ENCODE peak calls at places on chromosomes 4 and X, in seven cellular contexts. One of them, this sample, is unnamed. For H3K36me3 and H3K4me1, the result is how much of the 10 kb centered on the place peaks cover.

GRCh38 chr4:120874792-120875774 is 47.4 kb downstream of the PRDM5 start:
- DNase-seq in heart left ventricle: no peak
- DNase-seq in CD8-positive, alpha-beta T cell: no peak
- DNase-seq in neural progenitor cell: peak
- DNase-seq in PC-9: no peak
- DNase-seq in colonic mucosa: no peak
- DNase-seq in adipocyte: peak
- DNase-seq in this sample: no peak

GRCh38 chrX:47697171-47697570 is 38.2 kb upstream of the UXT start:
- DNase-seq in heart left ventricle: no peak
- DNase-seq in CD8-positive, alpha-beta T cell: no peak
- DNase-seq in neural progenitor cell: no peak
- DNase-seq in PC-9: no peak
- DNase-seq in colonic mucosa: peak
- DNase-seq in adipocyte: peak
- DNase-seq in this sample: no peak

GRCh38 chr4:177632481-177632880 is 190.2 kb upstream of the AGA start:
- DNase-seq in heart left ventricle: no peak
- DNase-seq in CD8-positive, alpha-beta T cell: no peak
- DNase-seq in neural progenitor cell: no peak
- DNase-seq in PC-9: peak
- DNase-seq in colonic mucosa: no peak
- DNase-seq in adipocyte: peak
- DNase-seq in this sample: no peak

GRCh38 chrX:34555481-34555880 is 101.6 kb downstream of the TMEM47 start:
- DNase-seq in heart left ventricle: no peak
- DNase-seq in CD8-positive, alpha-beta T cell: no peak
- DNase-seq in neural progenitor cell: no peak
- DNase-seq in PC-9: no peak
- DNase-seq in colonic mucosa: no peak
- DNase-seq in adipocyte: no peak
- DNase-seq in this sample: no peak

GRCh38 chr4:85489273-85489672 is 14.3 kb downstream of the ARHGAP24 start:
- DNase-seq in heart left ventricle: peak
- DNase-seq in CD8-positive, alpha-beta T cell: no peak
- DNase-seq in neural progenitor cell: peak
- DNase-seq in PC-9: no peak
- DNase-seq in colonic mucosa: no peak
- DNase-seq in adipocyte: peak
- DNase-seq in this sample: peak

GRCh38 chrX:96576358-96576757 is 108.3 kb upstream of the DIAPH2 start:
- DNase-seq in heart left ventricle: no peak
- DNase-seq in CD8-positive, alpha-beta T cell: no peak
- DNase-seq in neural progenitor cell: no peak
- DNase-seq in PC-9: no peak
- DNase-seq in colonic mucosa: no peak
- DNase-seq in adipocyte: peak
- DNase-seq in this sample: no peak

GRCh38 chr4:109649872-109650271 is 53.4 kb downstream of the CASP6 start:
- DNase-seq in heart left ventricle: no peak
- DNase-seq in CD8-positive, alpha-beta T cell: no peak
- DNase-seq in neural progenitor cell: no peak
- DNase-seq in PC-9: no peak
- DNase-seq in colonic mucosa: no peak
- DNase-seq in adipocyte: no peak
- DNase-seq in this sample: no peak

GRCh38 chrX:136865270-136866168 is 15.0 kb downstream of the RBMX start:
- DNase-seq in heart left ventricle: no peak
- DNase-seq in CD8-positive, alpha-beta T cell: no peak
- DNase-seq in neural progenitor cell: no peak
- DNase-seq in PC-9: no peak
- DNase-seq in colonic mucosa: no peak
- DNase-seq in adipocyte: no peak
- DNase-seq in this sample: no peak

GRCh38 chrX:9356846-9357245 is 108.0 kb upstream of the TBL1X start:
- DNase-seq in heart left ventricle: no peak
- DNase-seq in CD8-positive, alpha-beta T cell: no peak
- DNase-seq in neural progenitor cell: no peak
- DNase-seq in PC-9: no peak
- DNase-seq in colonic mucosa: no peak
- DNase-seq in adipocyte: no peak
- DNase-seq in this sample: no peak

GRCh38 chrX:67044029-67044653 is 405.3 kb upstream of the EDA2R start:
- DNase-seq in heart left ventricle: no peak
- DNase-seq in CD8-positive, alpha-beta T cell: no peak
- DNase-seq in neural progenitor cell: no peak
- DNase-seq in PC-9: no peak
- DNase-seq in colonic mucosa: no peak
- DNase-seq in adipocyte: no peak
- DNase-seq in this sample: no peak

GRCh38 chr4:78754872-78755271 is 21.3 kb upstream of the BMP2K start:
- DNase-seq in heart left ventricle: no peak
- DNase-seq in CD8-positive, alpha-beta T cell: no peak
- DNase-seq in neural progenitor cell: no peak
- DNase-seq in PC-9: no peak
- DNase-seq in colonic mucosa: no peak
- DNase-seq in adipocyte: no peak
- DNase-seq in this sample: no peak

GRCh38 chr4:152704788-152705187 is 25.0 kb upstream of the TMEM154 start:
- DNase-seq in heart left ventricle: no peak
- DNase-seq in CD8-positive, alpha-beta T cell: no peak
- DNase-seq in neural progenitor cell: no peak
- DNase-seq in PC-9: no peak
- DNase-seq in colonic mucosa: no peak
- DNase-seq in adipocyte: no peak
- DNase-seq in this sample: no peak

GRCh38 chr4:22678851-22679517 is 13.8 kb upstream of the GBA3 start:
- DNase-seq in heart left ventricle: no peak
- DNase-seq in CD8-positive, alpha-beta T cell: no peak
- DNase-seq in neural progenitor cell: no peak
- DNase-seq in PC-9: no peak
- DNase-seq in colonic mucosa: no peak
- DNase-seq in adipocyte: no peak
- DNase-seq in this sample: no peak

GRCh38 chrX:100410083-100410590 is at the start of gene PCDH19:
- DNase-seq in heart left ventricle: peak
- DNase-seq in CD8-positive, alpha-beta T cell: no peak
- DNase-seq in neural progenitor cell: peak
- DNase-seq in PC-9: no peak
- DNase-seq in colonic mucosa: peak
- DNase-seq in adipocyte: peak
- DNase-seq in this sample: peak

GRCh38 chr4:46594658-46595057 is 204.7 kb upstream of the GABRA2 start:
- DNase-seq in heart left ventricle: no peak
- DNase-seq in CD8-positive, alpha-beta T cell: no peak
- DNase-seq in neural progenitor cell: no peak
- DNase-seq in PC-9: no peak
- DNase-seq in colonic mucosa: no peak
- DNase-seq in adipocyte: no peak
- DNase-seq in this sample: no peak

GRCh38 chrX:15405846-15406245 is 21.6 kb upstream of the VEGFD start:
- DNase-seq in heart left ventricle: peak
- DNase-seq in CD8-positive, alpha-beta T cell: no peak
- DNase-seq in neural progenitor cell: no peak
- DNase-seq in PC-9: no peak
- DNase-seq in colonic mucosa: no peak
- DNase-seq in adipocyte: peak
- DNase-seq in this sample: no peak

GRCh38 chr4:14871676-14872430 is 130.4 kb upstream of the CPEB2 start:
- DNase-seq in heart left ventricle: no peak
- DNase-seq in CD8-positive, alpha-beta T cell: peak
- DNase-seq in neural progenitor cell: peak
- DNase-seq in PC-9: peak
- DNase-seq in colonic mucosa: no peak
- DNase-seq in adipocyte: no peak
- DNase-seq in this sample: peak

GRCh38 chr4:159273126-159273438 is 170.2 kb downstream of the RAPGEF2 start:
- DNase-seq in heart left ventricle: no peak
- DNase-seq in CD8-positive, alpha-beta T cell: no peak
- DNase-seq in neural progenitor cell: no peak
- DNase-seq in PC-9: no peak
- DNase-seq in colonic mucosa: no peak
- DNase-seq in adipocyte: no peak
- DNase-seq in this sample: no peak

GRCh38 chrX:1448793-1449580 is 3.7 kb downstream of the ASMTL start:
- DNase-seq in heart left ventricle: peak
- DNase-seq in CD8-positive, alpha-beta T cell: peak
- DNase-seq in neural progenitor cell: no peak
- DNase-seq in PC-9: no peak
- DNase-seq in colonic mucosa: no peak
- DNase-seq in adipocyte: no peak
- DNase-seq in this sample: no peak

GRCh38 chrX:15749642-15750610 is 11.9 kb downstream of the CA5B start:
- DNase-seq in heart left ventricle: no peak
- DNase-seq in CD8-positive, alpha-beta T cell: peak
- DNase-seq in neural progenitor cell: no peak
- DNase-seq in PC-9: no peak
- DNase-seq in colonic mucosa: peak
- DNase-seq in adipocyte: peak
- DNase-seq in this sample: no peak

GRCh38 chr4:148717988-148718387 is 275.8 kb upstream of the NR3C2 start:
- DNase-seq in heart left ventricle: no peak
- DNase-seq in CD8-positive, alpha-beta T cell: no peak
- DNase-seq in neural progenitor cell: no peak
- DNase-seq in PC-9: no peak
- DNase-seq in colonic mucosa: no peak
- DNase-seq in adipocyte: no peak
- DNase-seq in this sample: no peak

GRCh38 chr4:88230953-88231835 is 53.2 kb downstream of the PPM1K start:
- DNase-seq in heart left ventricle: no peak
- DNase-seq in CD8-positive, alpha-beta T cell: no peak
- DNase-seq in neural progenitor cell: no peak
- DNase-seq in PC-9: no peak
- DNase-seq in colonic mucosa: no peak
- DNase-seq in adipocyte: peak
- DNase-seq in this sample: peak

GRCh38 chr4:152220201-152220666 is 315.7 kb downstream of the FBXW7 start:
- DNase-seq in heart left ventricle: no peak
- DNase-seq in CD8-positive, alpha-beta T cell: no peak
- DNase-seq in neural progenitor cell: no peak
- DNase-seq in PC-9: no peak
- DNase-seq in colonic mucosa: no peak
- DNase-seq in adipocyte: no peak
- DNase-seq in this sample: no peak

GRCh38 chr4:153555730-153556440 is 89.7 kb downstream of the TMEM131L start:
- DNase-seq in heart left ventricle: peak
- DNase-seq in CD8-positive, alpha-beta T cell: no peak
- DNase-seq in neural progenitor cell: no peak
- DNase-seq in PC-9: no peak
- DNase-seq in colonic mucosa: peak
- DNase-seq in adipocyte: peak
- DNase-seq in this sample: peak

GRCh38 chrX:15416133-15416993 is 32.1 kb upstream of the VEGFD start:
- DNase-seq in heart left ventricle: no peak
- DNase-seq in CD8-positive, alpha-beta T cell: no peak
- DNase-seq in neural progenitor cell: no peak
- DNase-seq in PC-9: no peak
- DNase-seq in colonic mucosa: no peak
- DNase-seq in adipocyte: no peak
- DNase-seq in this sample: no peak

GRCh38 chrX:114127005-114127404 is 456.9 kb upstream of the HTR2C start:
- DNase-seq in heart left ventricle: no peak
- DNase-seq in CD8-positive, alpha-beta T cell: no peak
- DNase-seq in neural progenitor cell: no peak
- DNase-seq in PC-9: no peak
- DNase-seq in colonic mucosa: no peak
- DNase-seq in adipocyte: no peak
- DNase-seq in this sample: no peak

GRCh38 chr4:54006755-54007154 is 57.6 kb downstream of the CHIC2 start:
- DNase-seq in heart left ventricle: no peak
- DNase-seq in CD8-positive, alpha-beta T cell: no peak
- DNase-seq in neural progenitor cell: no peak
- DNase-seq in PC-9: no peak
- DNase-seq in colonic mucosa: no peak
- DNase-seq in adipocyte: no peak
- DNase-seq in this sample: no peak

GRCh38 chr4:41257901-41258300 is 1.2 kb downstream of the UCHL1 start:
- DNase-seq in heart left ventricle: no peak
- DNase-seq in CD8-positive, alpha-beta T cell: no peak
- DNase-seq in neural progenitor cell: peak
- DNase-seq in PC-9: no peak
- DNase-seq in colonic mucosa: no peak
- DNase-seq in adipocyte: peak
- DNase-seq in this sample: no peak

GRCh38 chr4:8182858-8183725 is 16.0 kb upstream of the SH3TC1 start:
- DNase-seq in heart left ventricle: peak
- DNase-seq in CD8-positive, alpha-beta T cell: no peak
- DNase-seq in neural progenitor cell: no peak
- DNase-seq in PC-9: peak
- DNase-seq in colonic mucosa: peak
- DNase-seq in adipocyte: peak
- DNase-seq in this sample: peak

GRCh38 chr4:169286562-169287301 is 16.0 kb upstream of the SH3RF1 start:
- DNase-seq in heart left ventricle: no peak
- DNase-seq in CD8-positive, alpha-beta T cell: no peak
- DNase-seq in neural progenitor cell: no peak
- DNase-seq in PC-9: no peak
- DNase-seq in colonic mucosa: no peak
- DNase-seq in adipocyte: no peak
- DNase-seq in this sample: peak

GRCh38 chr4:94208918-94209317 is 1.3 kb downstream of the SMARCAD1 start:
- DNase-seq in heart left ventricle: no peak
- DNase-seq in CD8-positive, alpha-beta T cell: no peak
- DNase-seq in neural progenitor cell: no peak
- DNase-seq in PC-9: no peak
- DNase-seq in colonic mucosa: no peak
- DNase-seq in adipocyte: no peak
- DNase-seq in this sample: no peak
- H3K36me3 ChIP-seq in heart left ventricle: under half
- H3K36me3 ChIP-seq in CD8-positive, alpha-beta T cell: under half
- H3K36me3 ChIP-seq in neural progenitor cell: under half
- H3K36me3 ChIP-seq in PC-9: under half
- H3K36me3 ChIP-seq in colonic mucosa: under half
- H3K36me3 ChIP-seq in adipocyte: under half
- H3K36me3 ChIP-seq in this sample: under half

GRCh38 chrX:71099736-71100135 is 4.1 kb downstream of the FOXO4 start:
- DNase-seq in heart left ventricle: no peak
- DNase-seq in CD8-positive, alpha-beta T cell: no peak
- DNase-seq in neural progenitor cell: peak
- DNase-seq in PC-9: no peak
- DNase-seq in colonic mucosa: no peak
- DNase-seq in adipocyte: no peak
- DNase-seq in this sample: no peak
- H3K4me1 ChIP-seq in heart left ventricle: under half
- H3K4me1 ChIP-seq in CD8-positive, alpha-beta T cell: half or more
- H3K4me1 ChIP-seq in neural progenitor cell: under half
- H3K4me1 ChIP-seq in PC-9: under half
- H3K4me1 ChIP-seq in colonic mucosa: under half
- H3K4me1 ChIP-seq in adipocyte: under half
- H3K4me1 ChIP-seq in this sample: under half

GRCh38 chr4:25843340-25844097 is 19.3 kb downstream of the SEL1L3 start:
- DNase-seq in heart left ventricle: peak
- DNase-seq in CD8-positive, alpha-beta T cell: no peak
- DNase-seq in neural progenitor cell: no peak
- DNase-seq in PC-9: no peak
- DNase-seq in colonic mucosa: peak
- DNase-seq in adipocyte: no peak
- DNase-seq in this sample: no peak
- H3K36me3 ChIP-seq in heart left ventricle: under half
- H3K36me3 ChIP-seq in CD8-positive, alpha-beta T cell: under half
- H3K36me3 ChIP-seq in neural progenitor cell: under half
- H3K36me3 ChIP-seq in PC-9: under half
- H3K36me3 ChIP-seq in colonic mucosa: under half
- H3K36me3 ChIP-seq in adipocyte: under half
- H3K36me3 ChIP-seq in this sample: under half

GRCh38 chr4:143355540-143356217 is 19.0 kb downstream of the GAB1 start:
- DNase-seq in heart left ventricle: no peak
- DNase-seq in CD8-positive, alpha-beta T cell: no peak
- DNase-seq in neural progenitor cell: no peak
- DNase-seq in PC-9: no peak
- DNase-seq in colonic mucosa: no peak
- DNase-seq in adipocyte: peak
- DNase-seq in this sample: no peak
- H3K4me1 ChIP-seq in heart left ventricle: half or more
- H3K4me1 ChIP-seq in CD8-positive, alpha-beta T cell: under half
- H3K4me1 ChIP-seq in neural progenitor cell: under half
- H3K4me1 ChIP-seq in PC-9: half or more
- H3K4me1 ChIP-seq in colonic mucosa: under half
- H3K4me1 ChIP-seq in adipocyte: under half
- H3K4me1 ChIP-seq in this sample: under half

This sample was measured in SJCRH30.